ENCODE peak calls at places on chromosomes 3 and 15, in eight cellular contexts. H, Q, O, Z, W, C, K and X are unnamed samples. For H3K4me1, the result is how much of the 10 kb centered on the place peaks cover.

GRCh38 chr3:152434142-152434541 is 165.4 kb downstream of the MBNL1 start:
- DNase-seq in H (no peak), O (no peak), W (no peak), Z (no peak), K (no peak), C (no peak), Q (no peak), X (no peak)

GRCh38 chr15:53072077-53072476 is 281.9 kb upstream of the ONECUT1 start:
- DNase-seq in C (no peak), Q (no peak), O (peak), W (no peak), K (peak), Z (no peak), H (no peak), X (peak)

GRCh38 chr3:107574650-107575049 is 51.9 kb downstream of the BBX start:
- DNase-seq in Q (no peak), O (no peak), W (no peak), H (no peak), K (no peak), Z (no peak), C (no peak), X (no peak)

GRCh38 chr3:80993241-80993945 is 768.1 kb downstream of the GBE1 start:
- DNase-seq in W (no peak), Q (no peak), C (no peak), Z (no peak), K (no peak), H (no peak), O (no peak), X (no peak)

GRCh38 chr3:71066356-71066755 is 517.2 kb downstream of the FOXP1 start:
- DNase-seq in O (no peak), W (no peak), Q (no peak), H (peak), K (no peak), Z (no peak), C (no peak), X (no peak)

GRCh38 chr15:44811347-44811746 is 75.0 kb downstream of the TRIM69 start:
- DNase-seq in Q (no peak), O (no peak), W (no peak), Z (no peak), H (no peak), K (no peak), C (no peak), X (no peak)

GRCh38 chr3:58101499-58102370 is 93.5 kb downstream of the FLNB start:
- DNase-seq in Z (no peak), W (no peak), O (peak), K (no peak), Q (peak), H (no peak), C (no peak), X (no peak)

GRCh38 chr15:59685737-59686297 is 3.3 kb downstream of the BNIP2 start:
- DNase-seq in C (no peak), K (no peak), W (no peak), H (no peak), Q (no peak), Z (no peak), O (no peak), X (no peak)

GRCh38 chr3:182490601-182491485 is 302.5 kb upstream of the ATP11B start:
- DNase-seq in H (no peak), W (no peak), K (no peak), Z (no peak), C (no peak), Q (peak), O (no peak), X (no peak)

GRCh38 chr3:52769786-52770445 is 824 bp downstream of the NEK4 start:
- DNase-seq in Q (no peak), Z (no peak), O (peak), K (no peak), C (no peak), H (no peak), W (no peak), X (peak)

GRCh38 chr3:99549220-99549619 is 89.2 kb upstream of the COL8A1 start:
- DNase-seq in Z (no peak), C (no peak), W (no peak), O (no peak), H (no peak), K (no peak), Q (no peak), X (no peak)

GRCh38 chr3:184618793-184619192 is 57.2 kb downstream of the EPHB3 start:
- DNase-seq in C (no peak), K (no peak), Q (no peak), O (no peak), W (no peak), H (no peak), Z (no peak), X (no peak)

GRCh38 chr3:29281265-29282228 is 676 bp downstream of the RBMS3 start:
- DNase-seq in Q (peak), O (peak), K (no peak), Z (no peak), H (peak), W (no peak), C (peak), X (no peak)

GRCh38 chr3:189967254-189967865 is 153.3 kb downstream of the P3H2 start:
- DNase-seq in O (peak), W (no peak), Z (no peak), K (no peak), C (no peak), H (no peak), Q (peak), X (no peak)

DNA sequence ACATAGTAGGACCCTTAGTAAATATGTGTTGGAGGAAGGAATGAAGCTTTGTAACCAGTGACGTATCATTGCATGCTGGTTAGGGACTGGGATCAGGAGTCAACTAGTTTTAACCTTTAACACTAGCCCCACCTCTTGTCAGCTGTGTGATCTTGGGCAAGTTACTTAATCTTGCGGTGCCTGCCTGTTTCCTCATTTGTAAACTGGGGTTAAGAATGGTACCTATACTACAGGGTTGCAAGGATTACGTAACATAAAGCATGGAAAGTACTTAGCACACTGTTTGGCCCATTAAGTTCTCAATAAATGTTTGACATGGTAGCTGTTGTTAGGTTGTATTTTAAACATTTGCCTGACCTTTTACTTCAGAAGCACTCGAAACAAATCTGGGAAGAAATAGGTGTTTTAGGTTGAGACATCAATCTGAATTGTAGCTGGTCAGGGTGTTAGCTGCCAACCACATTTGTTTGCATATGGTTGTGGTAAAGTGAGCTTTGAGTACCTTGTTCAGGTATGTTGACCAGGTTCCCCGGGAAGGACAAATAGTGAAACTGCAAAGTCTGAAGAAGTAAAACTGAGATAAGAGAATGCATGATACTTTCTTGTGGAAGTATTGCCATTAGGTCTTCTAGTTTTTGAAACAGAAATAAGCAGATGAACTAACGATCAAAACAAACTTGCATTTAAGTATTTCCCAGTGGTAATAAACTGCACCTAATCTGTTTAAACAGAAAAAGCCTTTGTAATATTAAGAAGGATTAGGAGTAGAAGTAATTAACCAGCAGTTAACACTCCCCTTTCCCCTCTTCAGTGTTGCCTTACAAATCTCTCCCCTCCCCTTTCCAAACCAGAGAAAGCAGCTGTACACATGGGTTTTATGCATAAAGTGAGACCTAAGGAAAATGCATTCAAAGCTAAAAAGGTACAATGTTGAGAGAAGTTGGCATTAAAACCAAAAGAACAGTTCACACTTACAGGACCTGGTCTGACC is 25.8 kb upstream of the SCAANT1 start:
- DNase-seq in O (no peak), H (no peak), Q (peak), K (no peak), W (no peak), Z (no peak), C (no peak), X (no peak)
- H3K4me1 ChIP-seq in O (under half), H (under half), Q (under half), K (under half), W (half or more), Z (under half), C (under half), X (under half)

GRCh38 chr3:127791221-127791913 is 30.9 kb downstream of the MGLL start:
- DNase-seq in K (no peak), Z (no peak), O (no peak), C (no peak), W (no peak), H (no peak), Q (peak), X (no peak)
- TF ChIP-seq CTCF in K (no peak), Z (no peak), O (no peak), C (no peak), W (no peak), H (no peak), Q (peak), X (peak)

DNA sequence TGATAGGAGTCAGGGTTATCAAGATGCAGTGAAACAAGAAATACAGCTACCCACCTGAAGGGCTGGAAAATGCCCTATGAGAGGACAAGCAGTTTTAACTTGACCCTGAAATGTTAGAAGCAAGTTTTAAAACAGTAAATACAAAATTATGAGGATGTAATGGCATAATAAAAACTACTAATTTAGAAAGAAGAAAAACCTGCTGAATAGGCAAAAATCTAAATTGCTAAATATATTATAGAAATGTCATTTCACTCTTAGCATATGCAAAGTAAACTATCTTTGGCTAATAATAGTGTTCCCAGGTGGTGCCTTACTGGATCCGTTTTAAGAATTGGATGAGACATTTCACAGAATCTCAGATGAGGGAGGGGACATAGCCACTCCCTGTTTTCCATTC is 294.6 kb downstream of the LSAMP start:
- DNase-seq in O (no peak), Z (no peak), K (no peak), Q (no peak), C (no peak), H (no peak), W (no peak), X (no peak)
- H3K4me1 ChIP-seq in O (under half), Z (under half), K (under half), Q (under half), C (under half), H (under half), W (under half), X (under half)

GRCh38 chr15:61049003-61049402 is 180.1 kb downstream of the RORA start:
- DNase-seq in C (no peak), K (no peak), H (no peak), O (no peak), W (no peak), Q (no peak), Z (no peak), X (no peak)

GRCh38 chr15:61053401-61053800 is 175.7 kb downstream of the RORA start:
- DNase-seq in K (no peak), O (no peak), Z (no peak), C (no peak), W (no peak), Q (no peak), H (no peak), X (no peak)

GRCh38 chr15:61049934-61050333 is 179.2 kb downstream of the RORA start:
- DNase-seq in O (no peak), W (no peak), H (no peak), C (no peak), K (no peak), Z (no peak), Q (no peak), X (no peak)

GRCh38 chr15:61051570-61052031 is 177.5 kb downstream of the RORA start:
- DNase-seq in Z (no peak), K (no peak), W (peak), C (peak), Q (peak), O (peak), H (peak), X (no peak)

GRCh38 chr15:61050844-61051569 is 178.1 kb downstream of the RORA start:
- DNase-seq in K (no peak), O (no peak), H (no peak), Z (no peak), Q (no peak), C (no peak), W (no peak), X (no peak)
- TF ChIP-seq CTCF in K (no peak), O (no peak), H (no peak), Z (no peak), Q (no peak), C (no peak), W (no peak), X (no peak)